ENCODE peak calls at places on chromosomes 5 and 9, in eight cellular contexts. One of them, this sample, is unnamed.
A peak's percentile ranks its signal among the peaks of the same experiment; 100 is the strongest.

GRCh38 chr9:19649672-19650071 is 139.2 kb downstream of the SLC24A2 start:
- DNase-seq in uterus: no peak
- DNase-seq in chondrocyte: no peak
- DNase-seq in transverse colon: no peak
- DNase-seq in GM12865: no peak
- DNase-seq in astrocyte of the spinal cord: no peak
- DNase-seq in endothelial cell: no peak
- DNase-seq in lower lobe of right lung: no peak
- DNase-seq in this sample: no peak

GRCh38 chr5:78483809-78484521 is 123.5 kb downstream of the SCAMP1 start:
- DNase-seq in transverse colon: no peak
- DNase-seq in uterus: peak; percentile 43
- DNase-seq in astrocyte of the spinal cord: peak; percentile 45
- DNase-seq in endothelial cell: no peak
- DNase-seq in lower lobe of right lung: no peak
- DNase-seq in chondrocyte: no peak
- DNase-seq in GM12865: peak; percentile 69
- DNase-seq in this sample: peak; percentile 18

GRCh38 chr9:85262333-85262732 is 479.4 kb downstream of the AGTPBP1 start:
- DNase-seq in lower lobe of right lung: no peak
- DNase-seq in astrocyte of the spinal cord: peak; percentile 6
- DNase-seq in chondrocyte: no peak
- DNase-seq in uterus: no peak
- DNase-seq in endothelial cell: no peak
- DNase-seq in transverse colon: no peak
- DNase-seq in GM12865: no peak
- DNase-seq in this sample: no peak

GRCh38 chr9:106980551-106981101 is 117.7 kb downstream of the ZNF462 start:
- DNase-seq in lower lobe of right lung: no peak
- DNase-seq in uterus: no peak
- DNase-seq in endothelial cell: no peak
- DNase-seq in astrocyte of the spinal cord: peak; percentile 24
- DNase-seq in transverse colon: no peak
- DNase-seq in chondrocyte: no peak
- DNase-seq in GM12865: peak; percentile 30
- DNase-seq in this sample: no peak

GRCh38 chr5:2542821-2543220 is 208.7 kb downstream of the IRX2 start:
- DNase-seq in GM12865: no peak
- DNase-seq in lower lobe of right lung: no peak
- DNase-seq in astrocyte of the spinal cord: no peak
- DNase-seq in endothelial cell: no peak
- DNase-seq in uterus: no peak
- DNase-seq in transverse colon: no peak
- DNase-seq in chondrocyte: no peak
- DNase-seq in this sample: no peak

GRCh38 chr9:76729980-76730737 is 34.1 kb upstream of the PCA3 start:
- DNase-seq in GM12865: no peak
- DNase-seq in chondrocyte: no peak
- DNase-seq in lower lobe of right lung: no peak
- DNase-seq in transverse colon: no peak
- DNase-seq in astrocyte of the spinal cord: no peak
- DNase-seq in endothelial cell: no peak
- DNase-seq in uterus: no peak
- DNase-seq in this sample: no peak

GRCh38 chr5:180609817-180610550 is 18.7 kb upstream of the SCGB3A1 start:
- DNase-seq in chondrocyte: no peak
- DNase-seq in astrocyte of the spinal cord: no peak
- DNase-seq in GM12865: no peak
- DNase-seq in endothelial cell: no peak
- DNase-seq in uterus: no peak
- DNase-seq in lower lobe of right lung: no peak
- DNase-seq in transverse colon: no peak
- DNase-seq in this sample: no peak

GRCh38 chr5:38666668-38667498 is 110.4 kb upstream of the LIFR start:
- DNase-seq in endothelial cell: peak; percentile 46
- DNase-seq in chondrocyte: no peak
- DNase-seq in lower lobe of right lung: peak; percentile 51
- DNase-seq in GM12865: peak; percentile 14
- DNase-seq in astrocyte of the spinal cord: peak; percentile 73
- DNase-seq in transverse colon: no peak
- DNase-seq in uterus: no peak
- DNase-seq in this sample: no peak

GRCh38 chr9:132324425-132324824 is 30.4 kb downstream of the SETX start:
- DNase-seq in endothelial cell: no peak
- DNase-seq in lower lobe of right lung: no peak
- DNase-seq in uterus: no peak
- DNase-seq in transverse colon: no peak
- DNase-seq in GM12865: no peak
- DNase-seq in astrocyte of the spinal cord: no peak
- DNase-seq in chondrocyte: no peak
- DNase-seq in this sample: no peak

GRCh38 chr9:5571629-5572232 is 57.2 kb upstream of the RIC1 start:
- DNase-seq in uterus: no peak
- DNase-seq in endothelial cell: no peak
- DNase-seq in chondrocyte: no peak
- DNase-seq in transverse colon: no peak
- DNase-seq in lower lobe of right lung: no peak
- DNase-seq in GM12865: no peak
- DNase-seq in astrocyte of the spinal cord: no peak
- DNase-seq in this sample: no peak

GRCh38 chr9:38689678-38690077 is 30.3 kb downstream of the FAM240B start:
- DNase-seq in transverse colon: no peak
- DNase-seq in chondrocyte: no peak
- DNase-seq in GM12865: no peak
- DNase-seq in endothelial cell: no peak
- DNase-seq in uterus: peak; percentile 22
- DNase-seq in lower lobe of right lung: no peak
- DNase-seq in astrocyte of the spinal cord: peak; percentile 62
- DNase-seq in this sample: no peak

GRCh38 chr5:99037668-99038067 is 108.9 kb upstream of the CHD1 start:
- DNase-seq in transverse colon: peak; percentile 71
- DNase-seq in chondrocyte: no peak
- DNase-seq in astrocyte of the spinal cord: no peak
- DNase-seq in uterus: no peak
- DNase-seq in GM12865: peak; percentile 64
- DNase-seq in lower lobe of right lung: peak; percentile 60
- DNase-seq in endothelial cell: no peak
- DNase-seq in this sample: peak; percentile 81

GRCh38 chr9:22054529-22054928 is 45.4 kb upstream of the CDKN2B start:
- DNase-seq in uterus: no peak
- DNase-seq in lower lobe of right lung: no peak
- DNase-seq in endothelial cell: no peak
- DNase-seq in transverse colon: no peak
- DNase-seq in astrocyte of the spinal cord: no peak
- DNase-seq in GM12865: no peak
- DNase-seq in chondrocyte: no peak
- DNase-seq in this sample: no peak

GRCh38 chr5:103908327-103909099 is 345.9 kb upstream of the NUDT12 start:
- DNase-seq in GM12865: no peak
- DNase-seq in lower lobe of right lung: no peak
- DNase-seq in astrocyte of the spinal cord: no peak
- DNase-seq in endothelial cell: no peak
- DNase-seq in chondrocyte: no peak
- DNase-seq in uterus: no peak
- DNase-seq in transverse colon: no peak
- DNase-seq in this sample: no peak

GRCh38 chr5:14593326-14594036 is 11.9 kb downstream of the OTULINL start:
- DNase-seq in lower lobe of right lung: no peak
- DNase-seq in endothelial cell: no peak
- DNase-seq in transverse colon: no peak
- DNase-seq in chondrocyte: no peak
- DNase-seq in GM12865: peak; percentile 57
- DNase-seq in astrocyte of the spinal cord: peak; percentile 21
- DNase-seq in uterus: no peak
- DNase-seq in this sample: no peak

GRCh38 chr5:94397508-94397907 is 220.9 kb downstream of the KIAA0825 start:
- DNase-seq in lower lobe of right lung: no peak
- DNase-seq in astrocyte of the spinal cord: no peak
- DNase-seq in endothelial cell: no peak
- DNase-seq in GM12865: no peak
- DNase-seq in transverse colon: no peak
- DNase-seq in chondrocyte: no peak
- DNase-seq in uterus: no peak
- DNase-seq in this sample: no peak
- TF ChIP-seq CTCF in lower lobe of right lung: no peak
- TF ChIP-seq CTCF in astrocyte of the spinal cord: no peak
- TF ChIP-seq CTCF in endothelial cell: no peak
- TF ChIP-seq CTCF in GM12865: no peak
- TF ChIP-seq CTCF in transverse colon: no peak
- TF ChIP-seq CTCF in chondrocyte: no peak
- TF ChIP-seq CTCF in uterus: no peak
- TF ChIP-seq CTCF in this sample: no peak

GRCh38 chr5:671459-672328 is 21.5 kb downstream of the TPPP start:
- DNase-seq in transverse colon: peak; percentile 80
- DNase-seq in astrocyte of the spinal cord: peak; percentile 53
- DNase-seq in lower lobe of right lung: peak; percentile 85
- DNase-seq in chondrocyte: no peak
- DNase-seq in uterus: peak; percentile 65
- DNase-seq in GM12865: peak; percentile 61
- DNase-seq in endothelial cell: peak; percentile 82
- DNase-seq in this sample: peak; percentile 69
- TF ChIP-seq CTCF in transverse colon: peak; percentile 97
- TF ChIP-seq CTCF in astrocyte of the spinal cord: peak; percentile 96
- TF ChIP-seq CTCF in lower lobe of right lung: peak; percentile 94
- TF ChIP-seq CTCF in chondrocyte: peak; percentile 97
- TF ChIP-seq CTCF in uterus: peak; percentile 88
- TF ChIP-seq CTCF in GM12865: peak; percentile 85
- TF ChIP-seq CTCF in endothelial cell: peak; percentile 75
- TF ChIP-seq CTCF in this sample: peak; percentile 85

GRCh38 chr5:141430332-141431113 is at the start of gene PCDHGA12:
- DNase-seq in endothelial cell: no peak
- DNase-seq in transverse colon: no peak
- DNase-seq in uterus: peak; percentile 44
- DNase-seq in chondrocyte: no peak
- DNase-seq in lower lobe of right lung: no peak
- DNase-seq in astrocyte of the spinal cord: peak; percentile 91
- DNase-seq in GM12865: peak; percentile 91
- DNase-seq in this sample: no peak
- TF ChIP-seq CTCF in endothelial cell: no peak
- TF ChIP-seq CTCF in transverse colon: no peak
- TF ChIP-seq CTCF in uterus: peak; percentile 31
- TF ChIP-seq CTCF in chondrocyte: no peak
- TF ChIP-seq CTCF in lower lobe of right lung: peak; percentile 35
- TF ChIP-seq CTCF in astrocyte of the spinal cord: peak; percentile 63
- TF ChIP-seq CTCF in GM12865: peak; percentile 75
- TF ChIP-seq CTCF in this sample: no peak

GRCh38 chr5:32711693-32712462 is 757 bp downstream of the NPR3 start:
- DNase-seq in GM12865: no peak
- DNase-seq in chondrocyte: peak; percentile 96
- DNase-seq in uterus: no peak
- DNase-seq in astrocyte of the spinal cord: peak; percentile 43
- DNase-seq in endothelial cell: peak; percentile 35
- DNase-seq in transverse colon: no peak
- DNase-seq in lower lobe of right lung: peak; percentile 54
- DNase-seq in this sample: no peak

GRCh38 chr5:32710859-32711692 is at the start of gene NPR3:
- DNase-seq in chondrocyte: no peak
- DNase-seq in GM12865: no peak
- DNase-seq in endothelial cell: peak; percentile 18
- DNase-seq in uterus: peak; percentile 22
- DNase-seq in transverse colon: peak; percentile 8
- DNase-seq in lower lobe of right lung: no peak
- DNase-seq in astrocyte of the spinal cord: peak; percentile 33
- DNase-seq in this sample: no peak

GRCh38 chr5:32713396-32714381 is 2.6 kb downstream of the NPR3 start:
- DNase-seq in endothelial cell: peak; percentile 29
- DNase-seq in astrocyte of the spinal cord: peak; percentile 22
- DNase-seq in chondrocyte: peak; percentile 92
- DNase-seq in lower lobe of right lung: peak; percentile 60
- DNase-seq in GM12865: no peak
- DNase-seq in uterus: no peak
- DNase-seq in transverse colon: peak; percentile 21
- DNase-seq in this sample: no peak

GRCh38 chr5:32714836-32715235 is 3.7 kb downstream of the NPR3 start:
- DNase-seq in endothelial cell: no peak
- DNase-seq in lower lobe of right lung: no peak
- DNase-seq in GM12865: no peak
- DNase-seq in transverse colon: no peak
- DNase-seq in chondrocyte: no peak
- DNase-seq in uterus: no peak
- DNase-seq in astrocyte of the spinal cord: peak; percentile 12
- DNase-seq in this sample: no peak

GRCh38 chr5:32712463-32713395 is 1.6 kb downstream of the NPR3 start:
- DNase-seq in transverse colon: no peak
- DNase-seq in astrocyte of the spinal cord: peak; percentile 19
- DNase-seq in lower lobe of right lung: no peak
- DNase-seq in uterus: no peak
- DNase-seq in chondrocyte: no peak
- DNase-seq in GM12865: no peak
- DNase-seq in endothelial cell: no peak
- DNase-seq in this sample: no peak
- TF ChIP-seq CTCF in transverse colon: no peak
- TF ChIP-seq CTCF in astrocyte of the spinal cord: peak; percentile 43
- TF ChIP-seq CTCF in lower lobe of right lung: no peak
- TF ChIP-seq CTCF in uterus: no peak
- TF ChIP-seq CTCF in chondrocyte: peak; percentile 57
- TF ChIP-seq CTCF in GM12865: no peak
- TF ChIP-seq CTCF in endothelial cell: no peak
- TF ChIP-seq CTCF in this sample: no peak

This sample was measured in DND-41.